ENCODE peak calls at places on chromosomes 12 and 14, in nine cellular contexts. U is iPS DF 6.9, T is neural progenitor cell, O is ascending aorta, H is mesendoderm, D is left lung, P is psoas muscle, E is SJSA1, Q is right lobe of liver. S is an unnamed sample.

GRCh38 chr12:388012-388411 is 1.1 kb downstream of the KDM5A start:
- DNase-seq in U (no peak), T (no peak), O (no peak), H (no peak), D (no peak), P (no peak), E (no peak), Q (no peak), S (no peak)

GRCh38 chr12:108109954-108110353 is 19.1 kb upstream of the WSCD2 start:
- DNase-seq in U (no peak), T (no peak), O (no peak), H (no peak), D (no peak), P (no peak), E (no peak), Q (no peak), S (no peak)

GRCh38 chr14:64762044-64763034 is 58.1 kb downstream of the PLEKHG3 start:
- DNase-seq in U (no peak), T (peak), O (peak), H (no peak), D (peak), P (peak), E (peak), Q (peak), S (peak)

GRCh38 chr12:93080994-93081809 is 152.1 kb upstream of the EEA1 start:
- DNase-seq in U (no peak), T (peak), O (no peak), H (peak), D (no peak), P (no peak), E (peak), Q (no peak), S (no peak)

GRCh38 chr12:870378-870777 is 79.1 kb downstream of the RAD52 start:
- DNase-seq in U (no peak), T (no peak), O (no peak), H (no peak), D (no peak), P (no peak), E (no peak), Q (no peak), S (no peak)

GRCh38 chr14:52802597-52802996 is 11.2 kb upstream of the GNPNAT1 start:
- DNase-seq in U (no peak), T (no peak), O (no peak), H (no peak), D (no peak), P (no peak), E (no peak), Q (no peak), S (no peak)

GRCh38 chr12:6167327-6168280 is 32.6 kb upstream of the CD9 start:
- DNase-seq in U (no peak), T (no peak), O (peak), H (no peak), D (peak), P (peak), E (peak), Q (peak), S (peak)

GRCh38 chr14:23173796-23174195 is 9.7 kb downstream of the SLC7A8 start:
- DNase-seq in U (no peak), T (no peak), O (no peak), H (peak), D (no peak), P (no peak), E (no peak), Q (no peak), S (no peak)

GRCh38 chr14:52834440-52834842 is 43.0 kb upstream of the GNPNAT1 start:
- DNase-seq in U (no peak), T (no peak), O (no peak), H (no peak), D (no peak), P (no peak), E (no peak), Q (no peak), S (no peak)

GRCh38 chr14:59137256-59137655 is 51.2 kb upstream of the DAAM1 start:
- DNase-seq in U (no peak), T (no peak), O (no peak), H (no peak), D (no peak), P (no peak), E (no peak), Q (no peak), S (no peak)

GRCh38 chr12:110581951-110582285 is 1.2 kb downstream of the PPTC7 start:
- DNase-seq in U (no peak), T (no peak), O (no peak), H (peak), D (no peak), P (no peak), E (no peak), Q (no peak), S (no peak)

GRCh38 chr14:80425686-80426085 is 214.4 kb upstream of the DIO2 start:
- DNase-seq in U (no peak), T (no peak), O (no peak), H (peak), D (no peak), P (no peak), E (peak), Q (no peak), S (no peak)

GRCh38 chr12:46221255-46222128 is 47.4 kb downstream of the SLC38A1 start:
- DNase-seq in U (no peak), T (no peak), O (no peak), H (peak), D (no peak), P (no peak), E (no peak), Q (no peak), S (no peak)

GRCh38 chr12:39071611-39072010 is 166.2 kb upstream of the CPNE8 start:
- DNase-seq in U (no peak), T (no peak), O (no peak), H (no peak), D (no peak), P (no peak), E (no peak), Q (no peak), S (no peak)

GRCh38 chr14:100237735-100238418 is 1.1 kb upstream of the YY1 start:
- DNase-seq in U (no peak), T (peak), O (peak), H (peak), D (peak), P (peak), E (peak), Q (peak), S (peak)

GRCh38 chr12:111788178-111788654 is 21.5 kb downstream of the ALDH2 start:
- DNase-seq in U (no peak), T (peak), O (no peak), H (no peak), D (no peak), P (peak), E (no peak), Q (peak), S (no peak)

GRCh38 chr12:52903285-52903854 is 1.5 kb downstream of the KRT8 start:
- DNase-seq in U (no peak), T (peak), O (peak), H (peak), D (peak), P (peak), E (no peak), Q (peak), S (peak)

GRCh38 chr12:9509464-9510166 is 98.1 kb downstream of the KLRB1 start:
- DNase-seq in U (no peak), T (no peak), O (no peak), H (no peak), D (no peak), P (no peak), E (no peak), Q (no peak), S (no peak)

GRCh38 chr12:132367401-132367851 is 38.0 kb upstream of the GALNT9 start:
- DNase-seq in U (no peak), T (no peak), O (no peak), H (no peak), D (peak), P (no peak), E (no peak), Q (peak), S (peak)

GRCh38 chr12:105916698-105917059 is 222.1 kb downstream of the NUAK1 start:
- DNase-seq in U (no peak), T (no peak), O (no peak), H (no peak), D (no peak), P (no peak), E (no peak), Q (no peak), S (no peak)

GRCh38 chr14:104865069-104865630 is at the start of gene CEP170B:
- DNase-seq in U (no peak), T (peak), O (no peak), H (peak), D (peak), P (peak), E (no peak), Q (peak), S (peak)

GRCh38 chr14:96265387-96265786 is 9.4 kb downstream of the BDKRB1 start:
- DNase-seq in U (no peak), T (no peak), O (no peak), H (no peak), D (no peak), P (no peak), E (no peak), Q (no peak), S (no peak)

GRCh38 chr14:89325959-89326358 is 91.1 kb downstream of the FOXN3 start:
- DNase-seq in U (no peak), T (no peak), O (no peak), H (no peak), D (no peak), P (no peak), E (no peak), Q (no peak), S (no peak)

GRCh38 chr14:96122496-96122895 is 82.1 kb upstream of the BDKRB2 start:
- DNase-seq in U (no peak), T (no peak), O (no peak), H (peak), D (no peak), P (no peak), E (peak), Q (no peak), S (no peak)

GRCh38 chr14:38964630-38965029 is 138.4 kb downstream of the SEC23A start:
- DNase-seq in U (no peak), T (peak), O (no peak), H (peak), D (no peak), P (no peak), E (no peak), Q (no peak), S (no peak)

GRCh38 chr14:68530443-68530842 is 262.4 kb downstream of the ZFP36L1 start:
- DNase-seq in U (no peak), T (no peak), O (no peak), H (no peak), D (no peak), P (no peak), E (no peak), Q (no peak), S (no peak)

GRCh38 chr14:68528031-68528687 is 264.7 kb downstream of the ZFP36L1 start:
- DNase-seq in U (no peak), T (no peak), O (no peak), H (no peak), D (no peak), P (no peak), E (no peak), Q (no peak), S (no peak)

GRCh38 chr14:68525516-68525915 is 267.4 kb downstream of the ZFP36L1 start:
- DNase-seq in U (no peak), T (no peak), O (no peak), H (no peak), D (no peak), P (no peak), E (no peak), Q (no peak), S (no peak)

GRCh38 chr14:68526420-68527105 is 266.3 kb downstream of the ZFP36L1 start:
- DNase-seq in U (no peak), T (no peak), O (peak), H (no peak), D (peak), P (no peak), E (no peak), Q (peak), S (peak)

DNA sequence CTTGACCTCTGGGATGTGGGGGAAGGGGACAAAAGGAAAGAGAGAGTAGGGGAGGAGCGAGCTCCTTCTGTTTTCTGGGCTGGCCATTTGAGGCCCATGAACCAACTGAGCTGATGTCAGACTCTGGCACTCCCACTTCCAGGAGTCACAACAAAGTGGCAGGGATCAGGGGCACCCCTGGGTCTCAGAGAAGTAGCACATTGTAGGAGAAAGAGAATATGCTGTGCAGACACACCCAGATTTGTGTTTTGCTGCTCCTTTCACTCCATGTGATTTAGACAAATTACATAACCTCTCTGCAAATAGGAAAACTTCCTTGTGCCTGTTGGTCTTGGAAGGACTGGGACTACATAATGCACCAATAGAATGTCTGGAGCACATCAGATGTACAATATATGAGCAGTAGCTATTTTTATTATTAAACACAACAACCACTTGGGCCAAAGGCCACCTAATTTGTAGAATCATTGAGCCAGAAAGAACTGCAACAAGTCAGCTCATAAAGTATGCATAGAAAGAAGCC is 265.5 kb downstream of the ZFP36L1 start:
- DNase-seq in U (no peak), T (peak), O (no peak), H (peak), D (no peak), P (no peak), E (no peak), Q (no peak), S (peak)
- H3K27ac ChIP-seq in U (no peak), T (peak), O (peak), H (no peak), D (peak), P (no peak), E (no peak), Q (peak), S (peak)

GRCh38 chr12:85190728-85191127 is 89.3 kb upstream of the ALX1 start:
- DNase-seq in U (no peak), T (no peak), O (no peak), H (no peak), D (no peak), P (no peak), E (no peak), Q (no peak), S (no peak)
- H3K27ac ChIP-seq in U (no peak), T (no peak), O (no peak), H (no peak), D (no peak), P (no peak), E (no peak), Q (no peak), S (no peak)

DNA sequence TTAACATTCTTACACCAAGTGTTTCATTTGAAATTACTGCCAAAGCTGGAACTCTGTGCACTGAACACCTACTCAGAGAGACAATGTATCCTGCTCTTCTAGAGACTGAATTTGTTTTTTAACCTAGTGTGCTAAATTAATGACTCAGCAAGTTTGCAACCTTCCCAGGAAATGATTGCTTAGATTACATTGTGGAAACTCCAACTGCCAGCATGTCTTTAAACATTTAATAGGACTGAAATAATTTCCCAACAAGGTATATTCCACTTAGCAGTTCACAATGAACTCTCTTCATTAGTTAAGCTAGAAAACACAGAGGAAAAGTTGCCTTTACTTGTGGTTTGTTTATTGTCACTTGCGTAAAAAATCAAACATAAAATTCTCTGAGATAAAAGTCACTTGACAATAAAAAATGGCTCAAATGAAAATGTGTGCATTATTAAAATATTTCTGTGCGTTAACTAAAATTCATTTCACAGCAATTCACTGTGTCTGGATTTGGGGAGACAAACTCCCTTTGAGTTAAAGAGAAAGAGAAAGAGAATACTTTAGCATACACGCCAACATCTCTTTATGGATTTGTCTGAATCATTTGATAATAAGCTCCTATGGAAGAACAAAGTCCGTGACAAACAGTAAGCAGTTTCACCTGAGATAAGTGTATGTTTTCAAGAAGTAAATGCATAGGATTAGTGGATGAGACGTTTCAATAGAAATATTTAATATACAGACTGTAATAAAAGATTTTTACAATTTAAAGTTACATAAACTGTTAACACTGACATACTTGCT is 284.0 kb downstream of the PRKD1 start:
- DNase-seq in U (no peak), T (no peak), O (no peak), H (peak), D (no peak), P (no peak), E (no peak), Q (no peak), S (no peak)
- H3K27ac ChIP-seq in U (no peak), T (no peak), O (no peak), H (no peak), D (no peak), P (no peak), E (no peak), Q (no peak), S (no peak)

GRCh38 chr12:72110814-72111615 is 161.2 kb upstream of the TRHDE start:
- DNase-seq in U (no peak), T (no peak), O (no peak), H (no peak), D (no peak), P (no peak), E (no peak), Q (no peak), S (no peak)
- H3K27ac ChIP-seq in U (no peak), T (no peak), O (no peak), H (no peak), D (no peak), P (no peak), E (no peak), Q (no peak), S (no peak)

DNA sequence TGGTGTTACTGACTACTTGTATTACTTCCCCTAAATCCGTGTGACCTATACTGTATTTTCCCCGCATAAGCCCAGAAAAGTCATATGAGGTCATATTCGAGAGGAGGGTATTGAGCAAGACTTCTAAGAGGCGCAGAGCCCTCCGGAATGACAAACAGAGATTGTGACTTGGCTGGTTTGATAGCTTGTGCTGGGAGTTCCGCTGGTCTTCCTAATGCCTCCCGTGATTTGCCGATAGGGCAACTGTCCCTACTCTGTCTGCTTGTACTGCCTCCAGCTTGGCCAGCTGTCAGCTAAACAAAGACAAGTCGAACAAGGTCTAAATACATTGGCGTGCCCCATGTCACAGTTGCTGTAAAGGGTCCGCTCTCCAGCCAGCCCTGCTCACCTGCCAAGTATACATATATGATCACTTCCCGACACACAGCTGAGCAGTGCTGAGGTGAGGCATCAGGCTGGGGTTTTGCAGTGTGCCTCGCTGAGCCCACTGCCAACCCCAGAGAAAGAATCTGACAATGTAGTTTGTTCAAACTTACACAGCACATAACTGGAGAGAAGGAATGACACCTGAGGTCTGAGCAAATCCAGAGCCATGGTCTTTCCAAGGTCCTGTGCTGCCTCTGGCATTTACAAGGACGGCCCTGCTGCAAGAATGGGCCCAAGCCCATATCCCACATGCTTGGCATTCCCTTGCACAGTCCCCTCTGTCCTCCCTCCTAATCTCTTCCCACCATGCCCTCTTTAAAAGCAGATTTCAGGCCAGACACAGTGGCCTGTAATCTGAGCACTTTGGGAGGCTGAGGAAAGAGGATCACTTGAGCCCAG is 23.7 kb downstream of the LGMN start:
- DNase-seq in U (no peak), T (peak), O (no peak), H (peak), D (peak), P (no peak), E (no peak), Q (peak), S (peak)
- H3K27ac ChIP-seq in U (no peak), T (no peak), O (no peak), H (no peak), D (peak), P (peak), E (no peak), Q (peak), S (no peak)